ENCODE peak calls at places on chromosomes 3 and 15, in six cellular contexts. E is CD4-positive, alpha-beta T cell; W is progenitor cell of endocrine pancreas; B is adrenal gland; R is cardiac fibroblast; A is WTC11. V is an unnamed sample.

GRCh38 chr3:153250450-153250849 is 88.4 kb downstream of the RAP2B start:
- DNase-seq in E (no peak), W (no peak), B (no peak), R (no peak), A (no peak), V (no peak)

GRCh38 chr3:172332256-172333041 is 115.8 kb downstream of the GHSR start:
- DNase-seq in E (peak), W (peak), B (peak), R (peak), A (peak), V (peak)

GRCh38 chr15:33029247-33029646 is 165.3 kb downstream of the FMN1 start:
- DNase-seq in E (no peak), W (no peak), B (no peak), R (peak), A (no peak), V (peak)

GRCh38 chr3:94928921-94929320 is 866.1 kb downstream of the NSUN3 start:
- DNase-seq in E (no peak), W (no peak), B (peak), R (peak), A (no peak), V (no peak)

GRCh38 chr3:177596822-177597271 is 399.6 kb upstream of the TBL1XR1 start:
- DNase-seq in E (no peak), W (no peak), B (no peak), R (peak), A (no peak), V (peak)

GRCh38 chr3:152175576-152175883 is 93.2 kb upstream of the MBNL1 start:
- DNase-seq in E (no peak), W (no peak), B (no peak), R (peak), A (no peak), V (no peak)

GRCh38 chr3:64837126-64837738 is 149.4 kb upstream of the ADAMTS9 start:
- DNase-seq in E (no peak), W (no peak), B (no peak), R (no peak), A (no peak), V (peak)

GRCh38 chr3:173733029-173733652 is 335.6 kb downstream of the NLGN1 start:
- DNase-seq in E (no peak), W (no peak), B (no peak), R (peak), A (no peak), V (peak)

GRCh38 chr15:90266485-90266884 is 1.0 kb downstream of the NGRN start:
- DNase-seq in E (no peak), W (no peak), B (no peak), R (peak), A (no peak), V (no peak)

GRCh38 chr3:38001456-38002081 is 11.0 kb downstream of the VILL start:
- DNase-seq in E (no peak), W (no peak), B (no peak), R (no peak), A (peak), V (no peak)

GRCh38 chr15:63203451-63204090 is 14.2 kb downstream of the RAB8B start:
- DNase-seq in E (no peak), W (no peak), B (no peak), R (peak), A (no peak), V (no peak)

GRCh38 chr15:75861750-75862402 is 18.6 kb downstream of the UBE2Q2 start:
- DNase-seq in E (no peak), W (no peak), B (no peak), R (peak), A (no peak), V (no peak)

GRCh38 chr15:43187544-43188155 is 2.4 kb downstream of the CCNDBP1 start:
- DNase-seq in E (no peak), W (no peak), B (no peak), R (peak), A (no peak), V (no peak)

GRCh38 chr15:78937132-78937739 is 7.6 kb downstream of the CTSH start:
- DNase-seq in E (no peak), W (no peak), B (no peak), R (peak), A (no peak), V (no peak)

GRCh38 chr3:124826703-124827102 is 60.5 kb downstream of the ITGB5 start:
- DNase-seq in E (no peak), W (no peak), B (no peak), R (peak), A (no peak), V (no peak)

GRCh38 chr15:26260517-26261133 is 397.5 kb upstream of the ATP10A start:
- DNase-seq in E (no peak), W (no peak), B (peak), R (peak), A (peak), V (peak)

GRCh38 chr15:50886611-50887350 is 21.7 kb upstream of the AP4E1 start:
- DNase-seq in E (no peak), W (no peak), B (no peak), R (peak), A (no peak), V (no peak)

GRCh38 chr3:107598926-107599754 is 76.4 kb downstream of the BBX start:
- DNase-seq in E (peak), W (no peak), B (no peak), R (peak), A (peak), V (peak)

GRCh38 chr3:87298111-87298718 is 21.8 kb upstream of the POU1F1 start:
- DNase-seq in E (no peak), W (no peak), B (no peak), R (peak), A (no peak), V (no peak)

GRCh38 chr3:177610677-177611654 is 413.7 kb upstream of the TBL1XR1 start:
- DNase-seq in E (no peak), W (no peak), B (no peak), R (no peak), A (no peak), V (peak)

GRCh38 chr3:123833398-123833785 is 50.7 kb downstream of the MYLK start:
- DNase-seq in E (no peak), W (no peak), B (no peak), R (peak), A (no peak), V (no peak)

GRCh38 chr3:42013652-42014442 is 51.9 kb upstream of the ULK4 start:
- DNase-seq in E (peak), W (peak), B (peak), R (no peak), A (peak), V (peak)

GRCh38 chr3:116423945-116424344 is 21.3 kb downstream of the LSAMP start:
- DNase-seq in E (no peak), W (no peak), B (no peak), R (no peak), A (no peak), V (no peak)

GRCh38 chr15:55218068-55218467 is 21.3 kb upstream of the RSL24D1 start:
- DNase-seq in E (no peak), W (no peak), B (no peak), R (no peak), A (no peak), V (no peak)

GRCh38 chr3:44555753-44556152 is 760 bp downstream of the ZKSCAN7 start:
- DNase-seq in E (no peak), W (no peak), B (no peak), R (peak), A (no peak), V (no peak)

GRCh38 chr3:134636406-134636805 is 14.4 kb downstream of the KY start:
- DNase-seq in E (no peak), W (no peak), B (no peak), R (no peak), A (no peak), V (no peak)

GRCh38 chr3:179450901-179451334 is 352 bp downstream of the GNB4 start:
- DNase-seq in E (no peak), W (peak), B (no peak), R (peak), A (no peak), V (no peak)

GRCh38 chr3:155494332-155494731 is 200.8 kb upstream of the STRIT1 start:
- DNase-seq in E (no peak), W (no peak), B (no peak), R (no peak), A (no peak), V (no peak)

GRCh38 chr3:44110643-44111042 is 131.0 kb upstream of the TOPAZ1 start:
- DNase-seq in E (no peak), W (no peak), B (no peak), R (no peak), A (no peak), V (peak)

GRCh38 chr3:160758929-160759577 is 3.0 kb downstream of the PPM1L start:
- DNase-seq in E (no peak), W (no peak), B (no peak), R (no peak), A (no peak), V (no peak)

GRCh38 chr3:124119056-124119721 is 127.3 kb upstream of the ROPN1 start:
- DNase-seq in E (no peak), W (no peak), B (no peak), R (peak), A (no peak), V (no peak)

GRCh38 chr3:149471991-149472390 is 2.5 kb upstream of the TM4SF4 start:
- DNase-seq in E (no peak), W (no peak), B (no peak), R (no peak), A (no peak), V (no peak)

GRCh38 chr3:31919528-31919927 is 61.5 kb downstream of the OSBPL10 start:
- DNase-seq in E (no peak), W (no peak), B (no peak), R (no peak), A (no peak), V (no peak)

GRCh38 chr15:83655237-83655616 is 1.3 kb downstream of the ADAMTSL3 start:
- DNase-seq in E (no peak), W (no peak), B (no peak), R (no peak), A (no peak), V (no peak)

GRCh38 chr3:11832964-11833621 is 13.6 kb downstream of the TAMM41 start:
- DNase-seq in E (no peak), W (no peak), B (no peak), R (no peak), A (no peak), V (peak)

DNA sequence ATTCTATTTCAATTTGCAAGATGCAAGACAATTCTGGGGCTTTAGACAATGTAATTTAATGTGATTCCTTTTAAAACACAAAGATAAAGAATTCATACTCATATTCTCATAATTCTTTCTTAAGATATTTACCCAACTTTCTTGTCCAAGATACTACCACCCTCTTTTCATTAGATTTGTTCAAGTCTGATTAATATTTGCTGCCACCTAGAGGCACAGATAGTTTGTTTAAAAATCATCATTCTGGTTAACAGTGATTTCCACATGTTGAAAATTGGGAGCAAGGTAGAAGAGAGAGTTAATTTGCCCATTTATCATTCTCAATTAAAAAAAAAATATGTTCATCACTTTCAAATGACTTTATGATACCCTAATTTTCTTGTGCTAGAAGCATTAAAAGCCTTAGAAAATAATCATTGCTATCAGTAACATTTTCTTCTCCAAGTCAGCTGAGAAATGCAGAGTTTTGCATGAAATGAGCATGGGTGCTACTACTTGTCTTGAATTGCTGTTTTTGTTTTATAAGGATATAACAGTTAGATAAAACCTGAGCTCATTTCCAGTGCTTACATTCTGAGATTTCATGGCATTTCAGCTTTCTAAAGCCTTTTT is 11.6 kb downstream of the TAMM41 start:
- DNase-seq in E (no peak), W (no peak), B (no peak), R (peak), A (no peak), V (no peak)
- TF ChIP-seq CTCF in E (peak), W (peak), B (peak), R (peak), A (no peak), V (no peak)

GRCh38 chr3:47852604-47853397 is 49.9 kb downstream of the DHX30 start:
- DNase-seq in E (no peak), W (no peak), B (no peak), R (no peak), A (no peak), V (no peak)
- TF ChIP-seq CTCF in E (no peak), W (no peak), B (no peak), R (no peak), A (no peak), V (no peak)

DNA sequence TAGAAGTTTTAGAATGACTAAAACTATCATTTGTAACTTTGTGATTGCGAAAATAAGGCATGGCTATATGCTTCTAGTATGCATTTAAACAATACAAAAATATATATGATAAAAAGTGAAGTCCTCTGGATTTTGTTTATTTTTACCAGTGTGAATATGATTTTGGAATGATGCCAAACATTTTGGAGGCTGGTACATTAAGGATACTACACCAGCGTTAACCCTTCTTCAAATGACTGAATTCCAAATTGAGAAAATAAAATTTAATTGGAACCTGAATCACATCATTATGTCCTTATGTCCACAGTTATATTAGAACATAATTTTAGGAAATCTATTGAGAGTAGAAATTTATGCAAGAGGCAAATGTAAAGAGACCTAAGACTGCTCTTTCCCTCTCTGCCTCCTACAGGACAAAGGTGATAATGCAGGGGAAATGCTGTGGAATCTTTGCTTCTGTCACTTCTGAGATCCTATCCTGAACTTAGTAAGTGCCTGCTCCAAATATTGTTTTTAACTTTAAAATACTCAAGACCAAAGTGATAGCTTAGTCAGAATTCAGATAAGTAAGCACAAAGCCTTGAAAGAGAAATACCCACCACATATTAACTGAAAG is 121.1 kb upstream of the NANOGP8 start:
- DNase-seq in E (no peak), W (no peak), B (no peak), R (peak), A (no peak), V (no peak)
- TF ChIP-seq CTCF in E (no peak), W (peak), B (no peak), R (peak), A (peak), V (no peak)

GRCh38 chr3:24494616-24495333 is at the start of gene THRB:
- DNase-seq in E (no peak), W (peak), B (peak), R (peak), A (peak), V (peak)
- TF ChIP-seq CTCF in E (no peak), W (peak), B (no peak), R (peak), A (no peak), V (peak)

GRCh38 chr3:196947860-196948441 is 5.6 kb upstream of the NCBP2 start:
- DNase-seq in E (no peak), W (no peak), B (no peak), R (no peak), A (no peak), V (no peak)

GRCh38 chr3:196951371-196951770 is 9.0 kb upstream of the NCBP2 start:
- DNase-seq in E (no peak), W (no peak), B (no peak), R (no peak), A (no peak), V (no peak)

GRCh38 chr3:196947136-196947859 is 5.0 kb upstream of the NCBP2 start:
- DNase-seq in E (no peak), W (no peak), B (no peak), R (no peak), A (no peak), V (no peak)

GRCh38 chr3:196949750-196950149 is 7.4 kb upstream of the NCBP2 start:
- DNase-seq in E (no peak), W (no peak), B (no peak), R (no peak), A (no peak), V (no peak)

DNA sequence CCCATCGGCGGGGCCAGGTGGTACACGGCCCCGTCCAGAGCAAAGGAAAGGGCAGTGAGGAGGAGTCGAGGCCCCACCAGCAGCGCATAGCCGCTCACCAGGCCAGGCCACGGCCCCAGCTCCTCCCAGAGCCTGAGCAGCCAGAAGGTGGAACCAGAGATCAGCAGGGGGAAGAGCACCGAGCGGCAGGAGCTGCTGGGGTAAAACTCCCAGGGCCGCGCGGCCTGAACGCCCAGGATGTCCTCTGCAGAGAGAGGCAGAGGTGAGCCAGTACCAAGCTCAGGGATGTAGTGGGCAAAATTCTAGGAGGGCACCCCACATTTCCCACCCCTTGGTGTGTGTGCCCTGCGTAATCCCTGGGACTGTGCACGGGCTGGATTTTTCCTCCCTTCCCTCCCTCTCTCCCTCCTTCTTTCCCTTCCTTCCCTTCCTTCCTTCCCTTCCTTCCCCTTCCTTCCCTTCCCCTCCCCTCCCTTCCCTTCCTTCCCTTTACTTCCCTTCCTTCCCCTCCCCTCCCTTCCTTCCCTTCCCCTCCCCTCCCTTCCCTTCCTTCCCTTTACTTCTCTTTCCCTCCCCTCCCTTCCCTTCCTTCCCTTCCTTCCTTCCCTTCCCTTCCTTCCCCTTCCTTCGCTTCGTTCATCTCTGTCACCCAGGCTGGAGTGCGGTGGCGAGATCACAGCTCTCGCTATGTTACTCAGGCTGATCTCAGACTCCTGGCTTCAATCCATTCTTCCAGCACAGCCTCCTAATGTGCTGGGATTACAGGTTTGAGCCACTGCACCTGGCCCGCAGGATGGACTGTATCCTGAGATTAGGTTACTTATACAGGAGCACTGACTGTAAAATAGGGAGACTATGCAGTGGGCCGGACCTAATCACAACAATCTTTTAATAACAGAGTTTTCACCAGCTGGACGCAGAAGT is 6.4 kb upstream of the NCBP2 start:
- DNase-seq in E (no peak), W (no peak), B (no peak), R (no peak), A (peak), V (no peak)
- TF ChIP-seq CTCF in E (no peak), W (no peak), B (no peak), R (no peak), A (no peak), V (no peak)

DNA sequence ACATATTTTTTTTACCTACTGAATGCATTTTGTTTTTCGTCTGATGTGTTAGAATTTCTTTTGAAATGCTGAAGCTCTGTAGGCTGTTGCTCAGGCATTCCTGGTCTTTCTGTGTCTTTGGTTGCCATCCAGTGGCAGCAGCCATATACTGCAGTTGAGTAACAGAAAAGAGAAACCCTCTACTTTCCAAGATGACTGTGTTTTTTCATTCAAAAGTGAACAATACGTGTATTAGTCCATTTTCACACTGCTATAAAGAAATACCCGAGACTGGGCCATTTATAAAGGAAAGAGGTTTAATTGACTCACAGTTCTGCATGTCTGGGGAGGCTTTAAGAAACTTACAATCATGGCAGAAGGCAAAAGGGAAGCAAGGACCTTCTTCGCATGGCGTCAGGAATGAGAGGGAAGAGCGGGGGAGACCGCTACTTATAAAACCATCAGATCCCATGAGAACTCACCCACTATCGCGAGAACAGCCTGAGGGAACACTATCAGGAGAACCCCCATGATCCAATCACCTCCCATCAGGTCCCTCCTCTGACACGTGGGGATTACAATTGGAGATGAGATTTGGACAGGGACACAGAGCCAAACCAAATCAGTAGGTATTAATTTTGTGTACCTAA is 4.7 kb upstream of the GOLGA8B start:
- DNase-seq in E (peak), W (no peak), B (peak), R (peak), A (peak), V (peak)
- TF ChIP-seq CTCF in E (peak), W (peak), B (peak), R (peak), A (peak), V (peak)